ENCODE peak calls at places on chromosomes 12 and 14, in eight cellular contexts. G is H4; E is foreskin keratinocyte; H is NB4; N is hepatocyte; L is T-helper 2 cell; J is naive thymus-derived CD8-positive, alpha-beta T cell; Q is activated CD8-positive, alpha-beta memory T cell treated with anti-CD3 and anti-CD28 coated beads for 4 hours. Z is an unnamed sample.

GRCh38 chr12:96120359-96121100 is 73.6 kb upstream of the ELK3 start:
- DNase-seq in E (no peak), G (no peak), H (peak; percentile 100), Q (no peak), J (no peak), L (no peak), N (no peak), Z (no peak)

GRCh38 chr12:123118397-123118945 is 32.4 kb downstream of the PITPNM2 start:
- DNase-seq in G (no peak), Q (no peak), N (no peak), L (no peak), H (no peak), E (no peak), J (no peak), Z (no peak)

GRCh38 chr14:38257500-38257899 is 1.6 kb upstream of the CLEC14A start:
- DNase-seq in N (no peak), E (no peak), J (no peak), G (no peak), H (no peak), Q (no peak), L (no peak), Z (no peak)

GRCh38 chr14:101705733-101706508 is 55.6 kb upstream of the PPP2R5C start:
- DNase-seq in H (peak; percentile 87), G (no peak), Q (peak; percentile 38), N (peak; percentile 76), L (peak; percentile 86), E (no peak), J (peak; percentile 73), Z (peak; percentile 48)

GRCh38 chr12:6089041-6089823 is 35.2 kb downstream of the VWF start:
- DNase-seq in G (no peak), N (peak; percentile 83), E (peak; percentile 70), H (peak; percentile 70), L (no peak), Q (no peak), J (no peak), Z (no peak)

GRCh38 chr12:46657416-46658411 is 168.1 kb downstream of the SLC38A4 start:
- DNase-seq in L (no peak), G (no peak), H (no peak), J (no peak), Q (no peak), N (no peak), E (no peak), Z (no peak)

GRCh38 chr12:6084261-6084968 is 40.1 kb downstream of the VWF start:
- DNase-seq in J (no peak), L (no peak), Q (no peak), E (peak; percentile 83), G (peak; percentile 50), N (peak; percentile 81), H (no peak), Z (no peak)

GRCh38 chr12:121970901-121971300 is 50.8 kb upstream of the BCL7A start:
- DNase-seq in N (no peak), E (no peak), L (no peak), J (no peak), G (no peak), Q (no peak), H (no peak), Z (no peak)

GRCh38 chr12:121523741-121524140 is 57.1 kb downstream of the KDM2B start:
- DNase-seq in E (no peak), L (no peak), N (no peak), Q (no peak), H (no peak), J (no peak), G (no peak), Z (no peak)

GRCh38 chr12:42277426-42278115 is 39.5 kb upstream of the YAF2 start:
- DNase-seq in G (no peak), L (no peak), Q (no peak), H (no peak), J (no peak), N (no peak), E (no peak), Z (no peak)

GRCh38 chr12:49026678-49027480 is 8.3 kb upstream of the PRKAG1 start:
- DNase-seq in G (no peak), H (no peak), J (no peak), L (no peak), N (no peak), E (no peak), Q (no peak), Z (no peak)

GRCh38 chr14:89508863-89509262 is 91.8 kb upstream of the FOXN3 start:
- DNase-seq in L (no peak), E (no peak), H (no peak), N (no peak), G (no peak), Q (no peak), J (no peak), Z (no peak)

GRCh38 chr12:75721231-75721641 is 209.8 kb upstream of the KRR1 start:
- DNase-seq in G (no peak), E (no peak), Q (no peak), J (no peak), H (no peak), L (no peak), N (no peak), Z (no peak)

GRCh38 chr12:19946549-19946948 is 421.8 kb upstream of the PDE3A start:
- DNase-seq in L (no peak), H (no peak), E (no peak), N (peak; percentile 55), J (no peak), Q (no peak), G (peak; percentile 77), Z (no peak)

GRCh38 chr14:51398898-51399297 is 158.9 kb downstream of the TMX1 start:
- DNase-seq in N (no peak), G (peak; percentile 40), H (no peak), Q (no peak), J (no peak), L (no peak), E (peak; percentile 100), Z (no peak)

GRCh38 chr14:61451491-61451890 is 130.1 kb downstream of the PRKCH start:
- DNase-seq in Q (no peak), G (no peak), L (peak; percentile 14), E (no peak), J (no peak), N (no peak), H (no peak), Z (no peak)

GRCh38 chr12:103793046-103793445 is 48.0 kb downstream of the NT5DC3 start:
- DNase-seq in E (no peak), G (no peak), N (no peak), L (no peak), H (no peak), Q (no peak), J (no peak), Z (no peak)

GRCh38 chr12:21656931-21657335 is 709 bp downstream of the LDHB start:
- DNase-seq in N (peak; percentile 62), E (peak; percentile 44), G (peak; percentile 21), Q (no peak), J (peak; percentile 48), H (peak; percentile 83), L (peak; percentile 83), Z (peak; percentile 17)

GRCh38 chr12:132729541-132730320 is 19.1 kb downstream of the PGAM5 start:
- DNase-seq in G (no peak), Q (no peak), J (no peak), E (no peak), N (no peak), L (no peak), H (peak; percentile 48), Z (no peak)

GRCh38 chr12:20214286-20214685 is 154.1 kb upstream of the PDE3A start:
- DNase-seq in J (no peak), L (no peak), G (peak; percentile 59), H (no peak), Q (no peak), E (no peak), N (peak; percentile 16), Z (no peak)

GRCh38 chr12:57093412-57094193 is 4.7 kb downstream of the NAB2 start:
- DNase-seq in N (peak; percentile 77), L (peak; percentile 67), J (peak; percentile 70), G (peak; percentile 22), H (peak; percentile 77), Q (peak; percentile 71), E (peak; percentile 28), Z (peak; percentile 53)

Z was measured in activated T-cell treated with anti-CD3 and anti-CD28 coated beads for 1 hour.